ENCODE peak calls at places on chromosome 1, in nine cellular contexts. One of them, this sample, is unnamed. For H3K36me3, the result is how much of the 10 kb centered on the place peaks cover.

GRCh38 chr1:21539933-21540332 is 30.7 kb downstream of the ALPL start:
- DNase-seq in mesendoderm: peak
- DNase-seq in mammary epithelial cell: peak
- DNase-seq in neuronal stem cell: no peak
- DNase-seq in colonic mucosa: no peak
- DNase-seq in endothelial cell of umbilical vein: no peak
- DNase-seq in mesenchymal stem cell: peak
- DNase-seq in PC-3: peak
- DNase-seq in SK-N-SH: peak
- DNase-seq in this sample: peak

GRCh38 chr1:223700942-223701637 is 11.2 kb upstream of the CAPN2 start:
- DNase-seq in endothelial cell of umbilical vein: peak
- DNase-seq in PC-3: peak
- DNase-seq in mesenchymal stem cell: peak
- DNase-seq in colonic mucosa: no peak
- DNase-seq in SK-N-SH: no peak
- DNase-seq in mammary epithelial cell: peak
- DNase-seq in neuronal stem cell: no peak
- DNase-seq in mesendoderm: peak
- DNase-seq in this sample: peak

GRCh38 chr1:8516793-8517556 is 199.1 kb downstream of the SLC45A1 start:
- DNase-seq in mammary epithelial cell: no peak
- DNase-seq in colonic mucosa: no peak
- DNase-seq in neuronal stem cell: no peak
- DNase-seq in SK-N-SH: no peak
- DNase-seq in mesendoderm: no peak
- DNase-seq in endothelial cell of umbilical vein: no peak
- DNase-seq in mesenchymal stem cell: no peak
- DNase-seq in PC-3: no peak
- DNase-seq in this sample: no peak

GRCh38 chr1:29050141-29050540 is 73.6 kb downstream of the TMEM200B start:
- DNase-seq in mammary epithelial cell: no peak
- DNase-seq in mesenchymal stem cell: no peak
- DNase-seq in colonic mucosa: no peak
- DNase-seq in PC-3: no peak
- DNase-seq in endothelial cell of umbilical vein: peak
- DNase-seq in neuronal stem cell: no peak
- DNase-seq in SK-N-SH: no peak
- DNase-seq in mesendoderm: no peak
- DNase-seq in this sample: no peak

GRCh38 chr1:35894183-35894582 is 11.2 kb downstream of the AGO1 start:
- DNase-seq in mesenchymal stem cell: peak
- DNase-seq in mammary epithelial cell: no peak
- DNase-seq in SK-N-SH: no peak
- DNase-seq in endothelial cell of umbilical vein: no peak
- DNase-seq in mesendoderm: peak
- DNase-seq in neuronal stem cell: no peak
- DNase-seq in colonic mucosa: no peak
- DNase-seq in PC-3: no peak
- DNase-seq in this sample: no peak

GRCh38 chr1:59699227-59699847 is 115.4 kb upstream of the HOOK1 start:
- DNase-seq in PC-3: peak
- DNase-seq in mesendoderm: peak
- DNase-seq in mammary epithelial cell: no peak
- DNase-seq in mesenchymal stem cell: peak
- DNase-seq in SK-N-SH: peak
- DNase-seq in colonic mucosa: no peak
- DNase-seq in endothelial cell of umbilical vein: peak
- DNase-seq in neuronal stem cell: no peak
- DNase-seq in this sample: no peak

GRCh38 chr1:98325646-98326441 is 335.7 kb upstream of the SNX7 start:
- DNase-seq in endothelial cell of umbilical vein: peak
- DNase-seq in PC-3: peak
- DNase-seq in mesendoderm: no peak
- DNase-seq in mammary epithelial cell: peak
- DNase-seq in SK-N-SH: no peak
- DNase-seq in mesenchymal stem cell: peak
- DNase-seq in neuronal stem cell: no peak
- DNase-seq in colonic mucosa: peak
- DNase-seq in this sample: no peak

GRCh38 chr1:210151063-210151672 is 81.4 kb upstream of the SERTAD4 start:
- DNase-seq in SK-N-SH: no peak
- DNase-seq in neuronal stem cell: no peak
- DNase-seq in mesenchymal stem cell: no peak
- DNase-seq in mesendoderm: no peak
- DNase-seq in colonic mucosa: no peak
- DNase-seq in endothelial cell of umbilical vein: no peak
- DNase-seq in PC-3: no peak
- DNase-seq in mammary epithelial cell: no peak
- DNase-seq in this sample: no peak

GRCh38 chr1:243323481-243323880 is 67.6 kb downstream of the SDCCAG8 start:
- DNase-seq in endothelial cell of umbilical vein: peak
- DNase-seq in mammary epithelial cell: no peak
- DNase-seq in PC-3: no peak
- DNase-seq in mesendoderm: no peak
- DNase-seq in SK-N-SH: no peak
- DNase-seq in mesenchymal stem cell: peak
- DNase-seq in colonic mucosa: no peak
- DNase-seq in neuronal stem cell: no peak
- DNase-seq in this sample: no peak

GRCh38 chr1:68811806-68812205 is 314.9 kb upstream of the DEPDC1 start:
- DNase-seq in neuronal stem cell: no peak
- DNase-seq in endothelial cell of umbilical vein: no peak
- DNase-seq in PC-3: no peak
- DNase-seq in colonic mucosa: no peak
- DNase-seq in mesenchymal stem cell: no peak
- DNase-seq in mammary epithelial cell: peak
- DNase-seq in SK-N-SH: no peak
- DNase-seq in mesendoderm: no peak
- DNase-seq in this sample: no peak

GRCh38 chr1:25804244-25804963 is 4.4 kb downstream of the SELENON start:
- DNase-seq in SK-N-SH: no peak
- DNase-seq in PC-3: no peak
- DNase-seq in mammary epithelial cell: no peak
- DNase-seq in mesenchymal stem cell: no peak
- DNase-seq in endothelial cell of umbilical vein: peak
- DNase-seq in neuronal stem cell: no peak
- DNase-seq in mesendoderm: no peak
- DNase-seq in colonic mucosa: no peak
- DNase-seq in this sample: no peak

GRCh38 chr1:54965624-54966340 is 14.6 kb upstream of the TMEM61 start:
- DNase-seq in SK-N-SH: no peak
- DNase-seq in neuronal stem cell: no peak
- DNase-seq in endothelial cell of umbilical vein: peak
- DNase-seq in mesenchymal stem cell: peak
- DNase-seq in mammary epithelial cell: peak
- DNase-seq in colonic mucosa: peak
- DNase-seq in mesendoderm: no peak
- DNase-seq in PC-3: peak
- DNase-seq in this sample: peak

GRCh38 chr1:209534496-209535250 is 48.8 kb upstream of the CAMK1G start:
- DNase-seq in mesendoderm: peak
- DNase-seq in colonic mucosa: no peak
- DNase-seq in SK-N-SH: no peak
- DNase-seq in PC-3: no peak
- DNase-seq in neuronal stem cell: no peak
- DNase-seq in mesenchymal stem cell: no peak
- DNase-seq in mammary epithelial cell: no peak
- DNase-seq in endothelial cell of umbilical vein: no peak
- DNase-seq in this sample: peak

DNA sequence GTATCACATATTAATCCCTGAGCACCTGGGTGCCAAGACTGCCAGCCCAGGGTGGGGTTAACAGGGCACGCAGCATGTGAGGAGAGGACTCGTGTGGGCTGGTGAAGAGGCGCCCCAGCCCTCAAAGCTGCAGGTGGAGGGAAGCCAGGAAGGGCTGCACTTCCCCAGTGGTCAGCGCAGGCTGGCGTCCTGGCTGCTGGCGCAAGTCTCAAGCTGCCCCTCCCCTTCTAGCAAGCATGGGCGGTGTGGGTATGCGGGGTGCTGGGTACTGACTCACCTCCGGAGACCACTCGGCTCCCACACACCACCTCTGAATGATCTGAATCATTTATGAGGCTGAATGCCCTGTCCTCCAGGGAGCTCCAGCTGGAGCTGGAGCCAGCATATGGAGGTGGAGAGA is 44.0 kb downstream of the EIF2D start:
- DNase-seq in endothelial cell of umbilical vein: no peak
- DNase-seq in neuronal stem cell: no peak
- DNase-seq in colonic mucosa: no peak
- DNase-seq in mesendoderm: no peak
- DNase-seq in mesenchymal stem cell: no peak
- DNase-seq in PC-3: no peak
- DNase-seq in SK-N-SH: no peak
- DNase-seq in mammary epithelial cell: no peak
- DNase-seq in this sample: no peak
- H3K36me3 ChIP-seq in endothelial cell of umbilical vein: under half
- H3K36me3 ChIP-seq in neuronal stem cell: under half
- H3K36me3 ChIP-seq in colonic mucosa: under half
- H3K36me3 ChIP-seq in mesendoderm: under half
- H3K36me3 ChIP-seq in mesenchymal stem cell: under half
- H3K36me3 ChIP-seq in PC-3: under half
- H3K36me3 ChIP-seq in SK-N-SH: under half
- H3K36me3 ChIP-seq in mammary epithelial cell: under half
- H3K36me3 ChIP-seq in this sample: under half

GRCh38 chr1:228141871-228142615 is 2.0 kb downstream of the GUK1 start:
- DNase-seq in PC-3: peak
- DNase-seq in endothelial cell of umbilical vein: peak
- DNase-seq in SK-N-SH: peak
- DNase-seq in mesendoderm: no peak
- DNase-seq in mammary epithelial cell: peak
- DNase-seq in colonic mucosa: no peak
- DNase-seq in neuronal stem cell: no peak
- DNase-seq in mesenchymal stem cell: peak
- DNase-seq in this sample: peak

GRCh38 chr1:228145050-228145343 is 4.7 kb upstream of the GJC2 start:
- DNase-seq in SK-N-SH: peak
- DNase-seq in mesenchymal stem cell: no peak
- DNase-seq in neuronal stem cell: no peak
- DNase-seq in mesendoderm: no peak
- DNase-seq in endothelial cell of umbilical vein: no peak
- DNase-seq in PC-3: no peak
- DNase-seq in colonic mucosa: no peak
- DNase-seq in mammary epithelial cell: no peak
- DNase-seq in this sample: no peak

GRCh38 chr1:228144213-228145049 is 4.4 kb downstream of the GUK1 start:
- DNase-seq in mammary epithelial cell: no peak
- DNase-seq in mesenchymal stem cell: no peak
- DNase-seq in PC-3: no peak
- DNase-seq in colonic mucosa: no peak
- DNase-seq in neuronal stem cell: no peak
- DNase-seq in SK-N-SH: peak
- DNase-seq in endothelial cell of umbilical vein: no peak
- DNase-seq in mesendoderm: no peak
- DNase-seq in this sample: no peak

GRCh38 chr1:228142616-228143203 is 2.6 kb downstream of the GUK1 start:
- DNase-seq in colonic mucosa: no peak
- DNase-seq in SK-N-SH: no peak
- DNase-seq in mammary epithelial cell: no peak
- DNase-seq in endothelial cell of umbilical vein: no peak
- DNase-seq in mesenchymal stem cell: no peak
- DNase-seq in PC-3: no peak
- DNase-seq in neuronal stem cell: no peak
- DNase-seq in mesendoderm: no peak
- DNase-seq in this sample: peak

DNA sequence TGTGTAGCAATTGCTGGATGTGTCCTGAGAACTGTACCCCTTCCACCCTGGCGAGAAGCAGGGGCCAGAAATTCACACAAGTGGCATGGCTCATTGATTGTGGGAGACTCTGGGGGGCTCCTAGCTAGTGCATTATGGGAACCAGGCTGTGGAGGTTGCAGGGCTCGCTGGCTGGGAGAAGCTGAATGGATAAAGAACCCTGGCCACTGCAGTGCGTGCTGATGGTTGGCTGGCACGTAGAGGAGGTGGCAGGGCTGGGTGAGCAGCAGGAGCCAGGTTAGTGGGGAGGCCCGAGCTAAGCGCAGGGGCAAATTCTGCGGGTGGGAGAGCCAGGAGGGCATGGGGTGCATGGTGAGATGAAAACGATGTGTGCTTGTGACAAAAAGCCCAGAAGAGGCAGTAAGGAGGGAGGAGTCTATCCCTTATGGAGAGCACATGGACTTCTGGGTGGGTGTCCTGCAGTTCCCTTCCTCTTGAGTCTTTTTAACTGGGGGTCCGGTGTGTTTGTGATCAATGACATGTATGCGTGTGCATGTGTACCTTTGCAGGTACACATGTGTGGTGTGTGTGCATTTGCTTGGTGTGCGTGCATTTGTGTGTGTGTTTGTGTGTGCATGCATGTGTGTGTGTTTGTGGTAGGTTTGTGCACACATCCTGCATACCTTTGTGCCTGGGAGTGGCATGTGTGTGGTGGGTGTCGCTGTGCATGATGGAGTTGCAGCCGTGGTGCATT is 3.6 kb downstream of the GUK1 start:
- DNase-seq in SK-N-SH: peak
- DNase-seq in mammary epithelial cell: no peak
- DNase-seq in neuronal stem cell: no peak
- DNase-seq in endothelial cell of umbilical vein: no peak
- DNase-seq in mesendoderm: no peak
- DNase-seq in mesenchymal stem cell: no peak
- DNase-seq in PC-3: no peak
- DNase-seq in colonic mucosa: no peak
- DNase-seq in this sample: no peak
- H3K4me3 ChIP-seq in SK-N-SH: no peak
- H3K4me3 ChIP-seq in mammary epithelial cell: no peak
- H3K4me3 ChIP-seq in neuronal stem cell: no peak
- H3K4me3 ChIP-seq in endothelial cell of umbilical vein: no peak
- H3K4me3 ChIP-seq in mesendoderm: no peak
- H3K4me3 ChIP-seq in mesenchymal stem cell: no peak
- H3K4me3 ChIP-seq in PC-3: no peak
- H3K4me3 ChIP-seq in colonic mucosa: no peak
- H3K4me3 ChIP-seq in this sample: no peak

GRCh38 chr1:51044199-51044598 is 57.8 kb upstream of the C1orf185 start:
- DNase-seq in SK-N-SH: no peak
- DNase-seq in neuronal stem cell: no peak
- DNase-seq in mammary epithelial cell: no peak
- DNase-seq in mesenchymal stem cell: no peak
- DNase-seq in colonic mucosa: no peak
- DNase-seq in PC-3: no peak
- DNase-seq in mesendoderm: no peak
- DNase-seq in endothelial cell of umbilical vein: no peak
- DNase-seq in this sample: no peak
- H3K9ac ChIP-seq in SK-N-SH: no peak
- H3K9ac ChIP-seq in neuronal stem cell: no peak
- H3K9ac ChIP-seq in mammary epithelial cell: no peak
- H3K9ac ChIP-seq in mesenchymal stem cell: no peak
- H3K9ac ChIP-seq in colonic mucosa: no peak
- H3K9ac ChIP-seq in PC-3: no peak
- H3K9ac ChIP-seq in mesendoderm: no peak
- H3K9ac ChIP-seq in endothelial cell of umbilical vein: no peak
- H3K9ac ChIP-seq in this sample: no peak

DNA sequence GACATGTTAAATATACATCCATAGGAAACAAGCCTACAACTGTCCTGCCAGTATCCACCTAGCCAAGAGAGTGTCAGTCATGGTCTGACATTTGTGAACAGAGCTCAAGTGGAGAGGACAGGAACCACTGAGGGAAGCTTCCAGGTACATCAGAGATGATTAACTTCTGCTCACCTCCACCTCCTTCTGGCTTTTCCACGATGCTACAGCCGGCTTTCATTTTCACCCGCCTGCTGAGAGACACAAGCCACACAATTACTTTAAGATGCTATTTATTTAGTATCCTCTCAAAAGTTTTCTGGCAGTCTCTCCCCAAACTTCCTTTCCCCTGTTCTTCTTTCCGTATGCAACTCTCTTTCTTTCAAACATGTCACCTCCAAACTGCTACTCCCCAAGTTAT is 2.1 kb downstream of the ETV3 start:
- DNase-seq in endothelial cell of umbilical vein: no peak
- DNase-seq in SK-N-SH: no peak
- DNase-seq in colonic mucosa: no peak
- DNase-seq in PC-3: no peak
- DNase-seq in mesendoderm: peak
- DNase-seq in mesenchymal stem cell: no peak
- DNase-seq in mammary epithelial cell: peak
- DNase-seq in neuronal stem cell: no peak
- DNase-seq in this sample: peak
- H3K36me3 ChIP-seq in endothelial cell of umbilical vein: under half
- H3K36me3 ChIP-seq in SK-N-SH: under half
- H3K36me3 ChIP-seq in colonic mucosa: under half
- H3K36me3 ChIP-seq in PC-3: under half
- H3K36me3 ChIP-seq in mesendoderm: under half
- H3K36me3 ChIP-seq in mesenchymal stem cell: under half
- H3K36me3 ChIP-seq in mammary epithelial cell: under half
- H3K36me3 ChIP-seq in neuronal stem cell: under half
- H3K36me3 ChIP-seq in this sample: under half

This sample was measured in endodermal cell.